ENCODE peak calls at places on chromosomes 6 and 20, in six cellular contexts. Y, K, E, J, B and D are unnamed samples.

GRCh38 chr20:4041748-4042411 is 26.5 kb upstream of the RNF24 start:
- DNase-seq in E (peak), Y (no peak), B (peak), K (peak), J (no peak), D (no peak)

GRCh38 chr6:170554086-170554887 is at the start of gene TBP:
- DNase-seq in Y (peak), K (peak), B (peak), J (peak), E (peak), D (peak)

GRCh38 chr6:34393968-34394305 is 1.5 kb upstream of the NUDT3 start:
- DNase-seq in J (no peak), Y (peak), E (no peak), B (no peak), K (no peak), D (no peak)

GRCh38 chr20:44212792-44213191 is 2.2 kb upstream of the OSER1 start:
- DNase-seq in B (no peak), Y (no peak), J (no peak), K (no peak), E (no peak), D (no peak)

GRCh38 chr6:158684311-158684710 is 34.5 kb downstream of the SYTL3 start:
- DNase-seq in B (no peak), E (no peak), K (no peak), Y (peak), J (no peak), D (no peak)

GRCh38 chr6:12811519-12811918 is 95.0 kb downstream of the PHACTR1 start:
- DNase-seq in Y (no peak), E (no peak), B (no peak), J (no peak), K (no peak), D (no peak)

GRCh38 chr20:25277051-25277801 is 29.3 kb downstream of the PYGB start:
- DNase-seq in B (no peak), E (peak), K (no peak), Y (peak), J (no peak), D (no peak)

GRCh38 chr6:154593122-154593521 is 82.6 kb upstream of the CNKSR3 start:
- DNase-seq in E (no peak), K (no peak), J (no peak), B (no peak), Y (no peak), D (no peak)

GRCh38 chr6:124780621-124781020 is 181.6 kb upstream of the RNF217 start:
- DNase-seq in J (peak), Y (no peak), K (no peak), B (peak), E (no peak), D (no peak)

GRCh38 chr6:150403458-150404245 is 34.8 kb downstream of the IYD start:
- DNase-seq in K (peak), B (peak), Y (no peak), J (peak), E (peak), D (peak)

GRCh38 chr20:10061641-10062040 is 26.9 kb downstream of the ANKEF1 start:
- DNase-seq in B (no peak), Y (no peak), J (no peak), K (no peak), E (no peak), D (no peak)

GRCh38 chr20:32626859-32627636 is 41.9 kb upstream of the NOL4L start:
- DNase-seq in Y (no peak), E (no peak), J (no peak), K (no peak), B (no peak), D (no peak)

GRCh38 chr6:155174576-155175174 is 89.1 kb upstream of the CLDN20 start:
- DNase-seq in E (no peak), J (peak), K (peak), B (peak), Y (no peak), D (peak)

GRCh38 chr20:14829897-14830296 is 492.5 kb upstream of the FLRT3 start:
- DNase-seq in J (no peak), K (no peak), Y (no peak), E (no peak), B (no peak), D (no peak)

GRCh38 chr20:33653900-33654596 is 8.1 kb upstream of the C20orf144 start:
- DNase-seq in K (no peak), Y (peak), E (peak), B (no peak), J (no peak), D (no peak)

GRCh38 chr20:58344741-58345140 is 35.2 kb downstream of the RAB22A start:
- DNase-seq in K (no peak), J (no peak), E (no peak), B (peak), Y (no peak), D (no peak)

GRCh38 chr6:52285174-52286068 is 879 bp upstream of the MCM3 start:
- DNase-seq in J (peak), K (no peak), Y (no peak), B (no peak), E (no peak), D (no peak)

GRCh38 chr20:10505320-10506226 is 70.5 kb downstream of the SLX4IP start:
- DNase-seq in B (no peak), J (no peak), K (no peak), Y (no peak), E (no peak), D (no peak)

GRCh38 chr20:62545901-62546525 is 70.2 kb upstream of the GATA5 start:
- DNase-seq in B (no peak), K (no peak), J (no peak), Y (no peak), E (no peak), D (no peak)

GRCh38 chr6:20841806-20842205 is 307.5 kb downstream of the CDKAL1 start:
- DNase-seq in B (no peak), E (no peak), Y (no peak), K (no peak), J (no peak), D (no peak)

GRCh38 chr6:100915876-100916275 is 34.7 kb upstream of the ASCC3 start:
- DNase-seq in Y (no peak), E (no peak), J (no peak), K (no peak), B (no peak), D (no peak)

GRCh38 chr20:11894072-11894471 is 23.6 kb upstream of the BTBD3 start:
- DNase-seq in J (no peak), Y (no peak), K (no peak), B (no peak), E (no peak), D (no peak)

GRCh38 chr20:4283011-4283410 is 267.7 kb upstream of the RNF24 start:
- DNase-seq in Y (no peak), B (no peak), K (no peak), E (no peak), J (no peak), D (no peak)

GRCh38 chr6:64889144-64889543 is 817.9 kb downstream of the EYS start:
- DNase-seq in J (no peak), Y (no peak), B (no peak), K (no peak), E (no peak), D (no peak)

GRCh38 chr6:14784596-14785360 is 461.1 kb upstream of the JARID2 start:
- DNase-seq in K (no peak), Y (no peak), B (no peak), E (no peak), J (no peak), D (no peak)

GRCh38 chr20:6562111-6562510 is 205.4 kb upstream of the BMP2 start:
- DNase-seq in K (no peak), Y (no peak), B (peak), E (no peak), J (no peak), D (no peak)

GRCh38 chr6:47603995-47604394 is 94.4 kb upstream of the ADGRF4 start:
- DNase-seq in J (no peak), Y (no peak), B (no peak), K (no peak), E (no peak), D (no peak)

DNA sequence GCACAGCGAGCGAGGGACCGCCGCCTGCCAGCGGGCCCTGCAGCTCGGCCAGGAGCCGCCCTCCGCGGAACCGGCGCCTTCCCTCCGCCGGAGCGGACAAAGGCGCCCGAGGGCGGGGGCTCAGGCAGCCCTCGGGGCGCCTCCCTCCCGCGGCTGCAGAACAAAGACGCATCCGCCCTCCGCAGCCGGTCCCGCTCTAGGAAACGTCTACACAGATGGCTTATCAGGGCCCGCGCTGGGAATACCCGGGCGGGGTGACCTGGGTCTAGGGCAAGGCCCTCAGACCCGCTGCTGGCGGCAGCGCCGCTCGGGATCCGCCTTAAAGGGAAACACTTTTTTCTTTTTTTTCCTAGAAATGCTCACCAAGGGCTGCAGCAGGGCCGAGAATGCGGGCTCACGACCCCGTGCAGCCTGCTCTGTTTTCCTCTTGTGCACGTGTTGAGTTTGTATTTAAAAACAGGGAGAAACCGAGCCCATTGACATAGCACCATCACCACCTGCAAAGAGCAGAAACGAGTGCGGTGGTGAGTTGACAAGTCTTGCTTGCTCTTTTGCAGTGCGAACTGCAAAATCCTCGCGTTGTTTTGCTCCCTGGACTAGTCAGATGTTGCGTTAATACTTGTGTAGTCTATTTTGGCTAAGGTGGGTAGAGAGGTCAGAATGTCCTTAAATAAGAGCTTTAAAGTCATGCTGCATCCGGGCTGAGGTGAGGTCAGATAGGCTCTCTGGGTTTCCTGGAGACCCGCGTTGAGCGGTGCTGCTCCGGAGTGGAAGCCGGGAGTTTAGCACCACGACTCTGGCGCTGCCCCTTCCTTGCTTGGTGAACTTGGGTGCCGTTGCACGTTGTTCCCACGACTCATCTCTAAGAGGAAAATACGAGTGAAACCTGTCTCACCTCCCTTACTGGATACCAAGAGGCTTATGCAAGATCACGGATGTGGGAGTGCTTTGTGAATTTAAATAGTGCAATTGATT is 1.1 kb upstream of the RPS6KA2 start:
- DNase-seq in B (peak), E (peak), K (no peak), Y (peak), J (peak), D (no peak)
- H3K4me3 ChIP-seq in B (peak), E (peak), K (peak), Y (peak), J (peak), D (peak)

DNA sequence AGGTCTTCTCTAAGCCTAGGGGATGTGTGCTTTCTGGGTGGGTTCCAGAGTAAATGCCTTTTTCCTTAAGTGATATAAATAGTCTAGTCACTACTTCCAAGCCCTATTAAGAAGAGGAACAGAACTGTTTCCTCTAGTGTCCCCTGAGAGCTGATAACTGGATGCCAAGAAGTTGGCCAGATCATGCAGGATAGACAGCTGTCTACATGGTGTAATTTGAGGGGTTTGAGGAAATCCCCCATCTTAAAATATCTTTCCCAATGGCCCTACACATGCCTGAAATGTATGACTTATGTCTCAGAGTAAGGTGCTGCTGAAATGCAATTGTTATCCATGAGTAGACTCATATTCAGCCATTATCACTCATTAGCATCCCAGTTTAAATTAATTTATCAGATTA is 20.2 kb upstream of the PIM1 start:
- DNase-seq in J (peak), B (no peak), K (no peak), Y (no peak), E (no peak), D (no peak)
- H3K4me3 ChIP-seq in J (no peak), B (no peak), K (no peak), Y (no peak), E (no peak), D (no peak)

DNA sequence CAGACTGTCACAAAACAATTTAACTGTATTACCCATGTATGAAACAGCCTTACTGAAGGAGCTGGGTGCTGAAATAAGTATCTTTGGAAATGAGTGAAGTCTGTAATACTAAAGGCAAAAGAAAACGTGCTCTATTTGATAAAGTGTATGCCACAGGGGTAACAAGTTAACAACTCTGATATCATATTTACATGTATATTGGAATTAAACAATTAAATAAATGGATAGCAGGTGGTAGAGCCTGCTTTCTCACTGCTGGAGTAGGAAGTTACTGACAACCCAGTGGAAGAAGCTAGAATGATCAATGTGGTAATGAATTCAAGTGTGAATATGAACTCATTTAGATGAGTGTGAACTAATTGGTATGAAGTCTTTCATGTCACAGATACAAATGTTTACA is 186.7 kb downstream of the LMBRD1 start:
- DNase-seq in E (no peak), Y (no peak), B (no peak), K (no peak), J (no peak), D (no peak)
- H3K4me3 ChIP-seq in E (no peak), Y (no peak), B (no peak), K (no peak), J (no peak), D (no peak)

DNA sequence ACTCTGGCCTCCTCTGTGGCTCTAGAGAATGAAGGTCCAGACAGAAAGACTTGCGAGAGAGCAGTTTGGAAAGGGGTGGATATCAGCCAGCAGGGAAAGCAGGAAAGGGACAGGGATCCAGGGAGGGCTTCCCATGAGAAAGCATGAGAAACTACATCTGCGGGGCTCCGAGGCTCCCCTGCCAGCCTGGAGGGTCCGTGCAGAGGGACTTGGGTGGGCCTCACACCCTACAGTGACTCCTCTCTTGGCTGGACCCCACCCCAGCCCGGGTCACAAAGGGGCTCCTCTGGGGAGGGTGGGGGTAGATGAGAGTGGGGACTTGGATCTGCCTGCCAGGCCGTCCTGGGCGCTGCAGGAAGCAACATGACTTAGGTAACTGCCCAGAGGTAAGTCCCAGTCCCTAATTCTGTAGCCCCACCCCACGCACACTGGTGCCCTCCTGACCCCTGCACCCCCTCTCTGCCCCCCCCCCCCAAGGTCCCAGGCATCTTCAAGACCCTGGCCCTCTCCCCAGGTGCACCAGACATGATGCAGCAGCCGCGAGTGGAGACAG is at the start of gene TMEM239:
- DNase-seq in B (no peak), K (no peak), J (no peak), E (peak), Y (peak), D (no peak)
- H3K4me3 ChIP-seq in B (no peak), K (no peak), J (no peak), E (no peak), Y (no peak), D (no peak)

GRCh38 chr6:106600329-106600728 is 29.0 kb downstream of the RTN4IP1 start:
- DNase-seq in E (no peak), Y (no peak), K (no peak), B (no peak), J (no peak), D (no peak)

GRCh38 chr6:106599440-106599839 is 29.9 kb downstream of the RTN4IP1 start:
- DNase-seq in K (no peak), J (no peak), E (no peak), B (no peak), Y (no peak), D (no peak)
- H3K4me3 ChIP-seq in K (no peak), J (no peak), E (no peak), B (no peak), Y (no peak), D (no peak)